ENCODE peak calls at places on chromosomes 1 and 21, in five cellular contexts. U is testis, V is H54, H is esophagus muscularis mucosa, F is body of pancreas. G is an unnamed sample.

GRCh38 chr1:219926363-219926998 is 1.9 kb downstream of the SLC30A10 start:
- DNase-seq in U (no peak), V (no peak), H (peak), F (no peak), G (no peak)

GRCh38 chr1:173545688-173546087 is 57.2 kb downstream of the SLC9C2 start:
- DNase-seq in U (no peak), V (no peak), H (no peak), F (no peak), G (peak)

GRCh38 chr1:230618537-230618936 is 23.7 kb upstream of the COG2 start:
- DNase-seq in U (no peak), V (no peak), H (no peak), F (no peak), G (peak)

GRCh38 chr1:78003882-78004718 is 639 bp upstream of the DNAJB4 start:
- DNase-seq in U (peak), V (no peak), H (no peak), F (peak), G (peak)

GRCh38 chr1:19448491-19449439 is 36.6 kb downstream of the CAPZB start:
- DNase-seq in U (no peak), V (peak), H (no peak), F (peak), G (no peak)

GRCh38 chr1:169601096-169601881 is 15.0 kb upstream of the F5 start:
- DNase-seq in U (no peak), V (no peak), H (peak), F (no peak), G (peak)

GRCh38 chr1:63678200-63678599 is 85.0 kb downstream of the PGM1 start:
- DNase-seq in U (no peak), V (no peak), H (no peak), F (no peak), G (no peak)

GRCh38 chr1:87956072-87956471 is 627.4 kb downstream of the LMO4 start:
- DNase-seq in U (no peak), V (peak), H (no peak), F (peak), G (no peak)

DNA sequence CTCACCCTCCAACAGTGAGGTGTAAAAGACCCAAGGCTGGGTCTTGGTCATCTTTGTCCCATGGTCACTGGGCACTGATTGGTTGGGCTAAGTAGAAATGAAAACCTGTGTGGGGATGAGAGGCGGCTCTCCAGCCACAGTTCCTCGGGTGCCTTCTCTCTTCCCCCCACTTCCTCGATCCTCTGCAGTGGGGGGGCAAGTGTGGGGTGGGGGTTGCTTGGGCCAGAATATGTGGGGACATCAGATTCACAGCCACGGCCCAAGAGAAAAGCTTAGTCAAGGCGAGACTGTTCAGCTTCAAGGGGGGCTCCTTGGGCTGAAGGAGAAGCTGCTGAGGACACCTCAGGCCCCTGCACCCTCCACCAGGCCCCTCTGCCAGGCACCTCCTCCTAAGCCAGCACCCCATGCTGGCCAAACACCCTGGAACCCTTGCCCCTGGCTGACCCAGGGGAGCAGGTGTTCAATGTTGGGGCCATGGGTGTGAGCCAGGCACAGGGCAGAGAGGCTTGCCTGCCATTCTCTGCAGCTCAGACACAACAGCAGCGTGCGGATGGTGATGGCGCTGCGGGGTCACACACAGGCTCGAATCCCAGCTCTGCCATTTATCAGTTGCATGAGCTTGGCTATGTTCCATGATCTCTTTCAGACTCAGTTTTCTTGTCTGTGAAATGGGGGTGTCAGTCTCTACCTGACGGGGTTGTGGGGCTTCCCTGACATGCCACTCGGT is 21.0 kb upstream of the TNFRSF1B start:
- DNase-seq in U (no peak), V (no peak), H (no peak), F (no peak), G (no peak)
- TF ChIP-seq POLR2A in U (no peak), V (no peak), H (no peak), F (no peak), G (no peak)

GRCh38 chr1:24744911-24745710 is at the start of gene CLIC4:
- DNase-seq in U (peak), V (peak), H (peak), F (peak), G (peak)
- TF ChIP-seq POLR2A in U (peak), V (peak), H (peak), F (peak), G (peak)

GRCh38 chr1:213720032-213720431 is 267.7 kb upstream of the PROX1 start:
- DNase-seq in U (no peak), V (no peak), H (no peak), F (no peak), G (no peak)

GRCh38 chr1:213723187-213723586 is 264.6 kb upstream of the PROX1 start:
- DNase-seq in U (no peak), V (no peak), H (peak), F (no peak), G (peak)

GRCh38 chr1:213727853-213728592 is 259.8 kb upstream of the PROX1 start:
- DNase-seq in U (no peak), V (no peak), H (no peak), F (no peak), G (no peak)

GRCh38 chr1:213728593-213729536 is 258.9 kb upstream of the PROX1 start:
- DNase-seq in U (no peak), V (no peak), H (no peak), F (no peak), G (no peak)

DNA sequence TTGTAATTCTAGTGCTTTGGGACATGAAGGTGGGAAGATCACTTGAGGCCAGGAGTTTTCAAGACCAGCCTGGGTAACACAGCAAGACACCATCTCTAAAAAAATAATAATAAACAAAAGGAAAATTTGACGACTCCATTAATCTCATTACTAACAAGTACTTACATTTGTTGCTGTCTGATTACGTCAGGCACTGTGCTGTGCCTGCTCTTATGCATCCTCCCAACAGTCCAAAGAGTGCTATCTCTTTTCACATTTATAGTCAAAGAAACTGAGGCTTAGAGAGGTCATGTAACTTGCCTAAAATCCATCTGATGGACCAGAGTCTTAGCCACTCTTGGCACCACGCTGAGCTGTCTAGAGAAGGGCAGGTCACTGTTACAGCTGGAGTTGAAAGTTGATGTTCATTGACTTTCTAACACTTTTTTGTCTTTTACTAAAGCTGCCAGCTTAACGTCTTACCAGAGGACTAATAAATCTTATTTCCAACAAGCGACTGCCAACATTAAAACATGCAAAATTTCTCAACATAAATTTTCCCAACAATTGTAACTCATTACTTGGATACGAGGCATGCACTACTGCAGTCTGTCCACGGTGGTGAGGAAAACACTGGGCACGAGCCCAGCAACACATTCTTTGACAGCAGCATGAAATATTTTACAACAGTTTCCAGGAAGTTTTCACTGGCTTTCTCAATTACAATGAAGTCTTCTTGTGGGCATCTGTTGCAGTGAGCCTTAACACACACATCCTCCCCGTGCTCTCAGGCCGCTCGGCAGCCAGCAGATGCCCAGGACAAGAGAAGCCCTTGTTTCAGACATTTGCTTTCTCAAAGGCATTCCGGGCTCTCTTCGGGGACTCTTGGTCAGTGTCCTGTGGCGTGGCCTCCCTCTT is 262.9 kb upstream of the PROX1 start:
- DNase-seq in U (peak), V (no peak), H (no peak), F (peak), G (peak)
- TF ChIP-seq POLR2A in U (no peak), V (no peak), H (no peak), F (no peak), G (no peak)

GRCh38 chr21:33324311-33325221 is at the start of gene IFNAR1:
- DNase-seq in U (peak), V (peak), H (peak), F (peak), G (peak)
- TF ChIP-seq POLR2A in U (peak), V (peak), H (no peak), F (peak), G (peak)

GRCh38 chr1:46302091-46303037 is 1.1 kb downstream of the LRRC41 start:
- DNase-seq in U (peak), V (no peak), H (no peak), F (peak), G (peak)
- TF ChIP-seq POLR2A in U (no peak), V (no peak), H (no peak), F (peak), G (no peak)

G was measured in NB4.